ENCODE peak calls at places on chromosomes 11 and 22, in seven cellular contexts. S, H, G, R, K, T and X are unnamed samples.

GRCh38 chr11:130904380-130904779 is 11.9 kb downstream of the SNX19 start:
- ATAC-seq in K (no peak), H (peak), R (no peak), T (peak), S (no peak), G (peak), X (no peak)

GRCh38 chr22:48054596-48054995 is 1292.1 kb downstream of the TBC1D22A start:
- ATAC-seq in H (no peak), G (no peak), K (no peak), T (no peak), R (no peak), S (no peak), X (no peak)

GRCh38 chr11:64499261-64500004 is 91.6 kb upstream of the SLC22A12 start:
- ATAC-seq in H (no peak), S (no peak), G (peak), R (no peak), K (no peak), T (no peak), X (no peak)

GRCh38 chr11:108405706-108406105 is 61.6 kb downstream of the C11orf65 start:
- ATAC-seq in S (no peak), K (no peak), G (no peak), T (no peak), H (no peak), R (no peak), X (no peak)

GRCh38 chr11:22433066-22433450 is 94.9 kb downstream of the SLC17A6 start:
- ATAC-seq in T (no peak), H (peak), K (no peak), S (no peak), G (no peak), R (no peak), X (no peak)

GRCh38 chr11:76664578-76665061 is 5.9 kb downstream of the LRRC32 start:
- ATAC-seq in S (no peak), R (no peak), G (peak), H (no peak), K (no peak), T (peak), X (no peak)

GRCh38 chr11:64850979-64851567 is 6.6 kb upstream of the CDC42BPG start:
- ATAC-seq in H (peak), R (no peak), G (no peak), S (no peak), T (no peak), K (peak), X (no peak)

GRCh38 chr11:8684600-8685290 is 2.2 kb downstream of the RPL27A start:
- ATAC-seq in T (no peak), K (no peak), S (no peak), G (no peak), R (no peak), H (no peak), X (no peak)

GRCh38 chr11:12529041-12529440 is 145.2 kb upstream of the TEAD1 start:
- ATAC-seq in S (no peak), K (no peak), H (peak), R (no peak), G (no peak), T (no peak), X (no peak)

GRCh38 chr11:116890193-116890592 is 52.8 kb upstream of the APOA1 start:
- ATAC-seq in H (no peak), S (no peak), G (no peak), T (peak), R (no peak), K (no peak), X (no peak)

GRCh38 chr11:45755281-45755859 is 49.6 kb upstream of the SLC35C1 start:
- ATAC-seq in R (no peak), T (no peak), G (no peak), S (no peak), H (no peak), K (no peak), X (no peak)

GRCh38 chr11:129048911-129049310 is 106.2 kb upstream of the TP53AIP1 start:
- ATAC-seq in T (no peak), S (no peak), G (no peak), R (no peak), K (no peak), H (no peak), X (no peak)

GRCh38 chr11:45209904-45210699 is 63.7 kb downstream of the PRDM11 start:
- ATAC-seq in G (no peak), R (peak), H (peak), T (peak), K (no peak), S (peak), X (peak)

GRCh38 chr22:35736166-35736565 is 18.5 kb downstream of the APOL5 start:
- ATAC-seq in R (no peak), K (no peak), T (no peak), H (no peak), S (no peak), G (no peak), X (no peak)

GRCh38 chr11:121800704-121801516 is 315.1 kb downstream of the BLID start:
- ATAC-seq in K (no peak), S (no peak), R (no peak), G (no peak), H (no peak), T (no peak), X (peak)
- H3K27ac ChIP-seq in K (no peak), S (no peak), R (no peak), G (no peak), H (no peak), T (no peak), X (peak)

GRCh38 chr11:14045417-14045816 is 82.9 kb downstream of the SPON1 start:
- ATAC-seq in H (no peak), S (no peak), T (no peak), R (no peak), G (no peak), K (no peak), X (no peak)

GRCh38 chr11:14042686-14043440 is 80.3 kb downstream of the SPON1 start:
- ATAC-seq in K (no peak), R (no peak), S (no peak), T (no peak), G (no peak), H (no peak), X (no peak)

GRCh38 chr11:14036495-14036894 is 74.0 kb downstream of the SPON1 start:
- ATAC-seq in G (no peak), S (no peak), R (no peak), K (no peak), H (no peak), T (no peak), X (no peak)

GRCh38 chr11:14041565-14041964 is 79.0 kb downstream of the SPON1 start:
- ATAC-seq in T (no peak), H (no peak), S (no peak), K (no peak), R (no peak), G (no peak), X (no peak)

DNA sequence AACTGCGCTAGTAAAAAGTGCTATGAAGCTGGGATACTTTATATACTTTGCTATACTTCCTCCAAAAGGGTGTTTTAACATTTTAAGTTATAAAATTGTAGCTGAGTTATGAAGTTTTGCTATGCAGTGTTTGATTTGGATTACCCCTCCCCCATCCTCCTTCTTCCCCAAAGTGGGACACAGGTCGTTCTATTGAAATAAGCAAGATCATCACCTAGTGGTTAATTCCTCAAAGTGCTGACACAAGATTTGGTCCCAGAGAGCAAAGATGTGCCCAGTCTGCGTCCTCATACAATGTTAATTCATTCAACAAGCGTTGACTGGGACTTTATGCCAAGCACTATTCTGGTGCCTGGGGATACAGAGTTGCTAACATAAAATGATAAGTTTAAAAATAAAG is 78.5 kb downstream of the SPON1 start:
- ATAC-seq in T (peak), S (no peak), K (no peak), G (peak), R (no peak), H (peak), X (no peak)
- TF ChIP-seq CTCF in T (peak), S (no peak), K (peak), G (peak), R (peak), H (peak), X (peak)

GRCh38 chr22:20116951-20117645 is at the start of gene TRMT2A:
- ATAC-seq in T (peak), K (peak), R (peak), S (peak), H (peak), G (peak), X (peak)
- TF ChIP-seq POLR2A in T (peak), K (peak), R (no peak), S (no peak), H (peak), G (peak), X (peak)

GRCh38 chr11:21174781-21175180 is 505.4 kb downstream of the NELL1 start:
- ATAC-seq in R (no peak), K (no peak), S (no peak), H (no peak), T (no peak), G (no peak), X (no peak)
- H3K27ac ChIP-seq in R (no peak), K (no peak), S (no peak), H (no peak), T (no peak), G (no peak), X (no peak)

DNA sequence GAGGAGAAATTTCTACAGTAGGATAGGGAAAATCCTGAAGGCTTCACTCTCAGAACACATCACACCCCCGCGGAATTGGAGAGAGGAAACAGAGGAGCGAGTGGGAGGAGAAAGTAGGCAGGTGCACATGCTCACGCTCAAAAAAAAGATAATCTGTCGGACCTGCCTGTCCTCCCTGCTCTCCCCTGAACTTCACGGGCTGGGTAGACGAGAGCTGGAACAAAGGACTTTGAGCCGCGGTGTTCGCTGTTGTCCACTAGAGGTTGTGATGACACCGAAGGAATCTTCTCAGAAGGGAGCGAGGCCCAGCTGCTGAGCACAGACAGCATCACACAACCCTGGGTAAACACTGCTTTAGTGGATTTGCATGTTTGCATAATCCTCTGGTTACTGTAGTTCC is 5.0 kb downstream of the SEZ6L start:
- ATAC-seq in K (peak), T (no peak), R (no peak), H (no peak), G (no peak), S (no peak), X (no peak)
- TF ChIP-seq CTCF in K (peak), T (no peak), R (no peak), H (no peak), G (no peak), S (no peak), X (no peak)

GRCh38 chr11:118915941-118916841 is 9.5 kb downstream of the BCL9L start:
- ATAC-seq in S (no peak), K (no peak), R (no peak), G (no peak), H (no peak), T (no peak), X (no peak)

GRCh38 chr11:118917488-118918127 is 8.1 kb downstream of the BCL9L start:
- ATAC-seq in R (no peak), G (no peak), H (peak), T (peak), S (no peak), K (peak), X (peak)

GRCh38 chr11:118918686-118919280 is 6.9 kb downstream of the BCL9L start:
- ATAC-seq in S (no peak), T (no peak), R (no peak), H (no peak), G (peak), K (no peak), X (no peak)

GRCh38 chr11:118916842-118917388 is 8.8 kb downstream of the BCL9L start:
- ATAC-seq in R (peak), T (no peak), G (no peak), S (no peak), K (no peak), H (peak), X (peak)

DNA sequence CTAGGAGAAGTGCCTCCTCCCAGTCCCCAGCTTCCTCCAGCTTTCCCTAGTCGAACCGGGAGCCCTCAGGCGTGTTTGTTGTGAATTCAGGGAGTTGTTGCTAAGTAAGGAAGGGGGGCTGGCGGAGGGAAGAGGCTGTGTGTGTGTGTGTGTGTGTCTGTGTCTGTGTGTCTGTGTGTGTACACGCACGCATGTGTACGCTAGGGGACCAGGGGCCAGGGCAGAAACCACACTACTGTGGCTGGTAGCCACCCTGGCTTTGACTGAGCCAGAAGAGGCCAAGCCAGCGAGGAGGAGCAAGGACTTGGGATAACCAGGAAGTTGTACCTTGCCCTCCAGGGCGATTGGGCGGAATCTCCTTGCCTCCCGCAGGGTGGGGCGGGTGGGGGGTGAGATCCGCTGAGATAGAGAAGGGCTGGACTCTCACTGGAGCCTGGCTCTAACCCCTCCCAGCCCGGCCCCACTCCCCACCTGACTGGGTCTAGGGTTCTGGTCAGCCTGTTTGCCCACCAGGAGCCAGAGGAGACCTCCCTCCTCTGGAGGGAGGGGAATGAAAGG is 7.5 kb downstream of the BCL9L start:
- ATAC-seq in G (peak), H (peak), K (peak), T (peak), R (peak), S (peak), X (peak)
- TF ChIP-seq POLR2A in G (peak), H (no peak), K (no peak), T (no peak), R (no peak), S (no peak), X (no peak)